ENCODE peak calls at places on chromosomes 12 and 14, in four cellular contexts. One of them, this sample, is unnamed. For H3K4me1, the result is how much of the 10 kb centered on the place peaks cover.

GRCh38 chr12:52872644-52873384 is 24.0 kb upstream of the KRT78 start:
- DNase-seq in right lobe of liver: no peak
- DNase-seq in GM12878: no peak
- DNase-seq in A549: no peak
- DNase-seq in this sample: no peak

GRCh38 chr12:26195641-26196423 is 459 bp downstream of the SSPN start:
- DNase-seq in right lobe of liver: no peak
- DNase-seq in GM12878: no peak
- DNase-seq in A549: peak
- DNase-seq in this sample: peak

GRCh38 chr14:74932401-74932901 is 9.4 kb upstream of the RPS6KL1 start:
- DNase-seq in right lobe of liver: no peak
- DNase-seq in GM12878: no peak
- DNase-seq in A549: no peak
- DNase-seq in this sample: no peak

GRCh38 chr12:103930787-103931536 is 752 bp downstream of the HSP90B1 start:
- DNase-seq in right lobe of liver: peak
- DNase-seq in GM12878: no peak
- DNase-seq in A549: no peak
- DNase-seq in this sample: no peak

GRCh38 chr12:66352197-66352596 is 49.9 kb downstream of the HELB start:
- DNase-seq in right lobe of liver: no peak
- DNase-seq in GM12878: no peak
- DNase-seq in A549: no peak
- DNase-seq in this sample: peak

GRCh38 chr12:122955151-122955550 is 11.1 kb downstream of the ABCB9 start:
- DNase-seq in right lobe of liver: no peak
- DNase-seq in GM12878: no peak
- DNase-seq in A549: no peak
- DNase-seq in this sample: no peak

GRCh38 chr14:56195727-56196126 is 77.5 kb downstream of the PELI2 start:
- DNase-seq in right lobe of liver: no peak
- DNase-seq in GM12878: peak
- DNase-seq in A549: no peak
- DNase-seq in this sample: no peak

GRCh38 chr12:79858518-79858917 is 76.4 kb downstream of the PPP1R12A start:
- DNase-seq in right lobe of liver: no peak
- DNase-seq in GM12878: no peak
- DNase-seq in A549: no peak
- DNase-seq in this sample: no peak

GRCh38 chr12:65535951-65536350 is 257.5 kb downstream of the MSRB3 start:
- DNase-seq in right lobe of liver: no peak
- DNase-seq in GM12878: no peak
- DNase-seq in A549: no peak
- DNase-seq in this sample: no peak

GRCh38 chr12:60216226-60216625 is 620.4 kb downstream of the SLC16A7 start:
- DNase-seq in right lobe of liver: no peak
- DNase-seq in GM12878: no peak
- DNase-seq in A549: no peak
- DNase-seq in this sample: no peak

GRCh38 chr14:93709249-93709648 is 79.0 kb downstream of the PRIMA1 start:
- DNase-seq in right lobe of liver: no peak
- DNase-seq in GM12878: no peak
- DNase-seq in A549: no peak
- DNase-seq in this sample: peak

GRCh38 chr12:39368891-39369290 is 74.0 kb downstream of the KIF21A start:
- DNase-seq in right lobe of liver: no peak
- DNase-seq in GM12878: no peak
- DNase-seq in A549: no peak
- DNase-seq in this sample: no peak

GRCh38 chr12:87720967-87721366 is 308.2 kb downstream of the C12orf50 start:
- DNase-seq in right lobe of liver: no peak
- DNase-seq in GM12878: no peak
- DNase-seq in A549: no peak
- DNase-seq in this sample: no peak

GRCh38 chr14:21252149-21252548 is 17.1 kb downstream of the HNRNPC start:
- DNase-seq in right lobe of liver: no peak
- DNase-seq in GM12878: no peak
- DNase-seq in A549: no peak
- DNase-seq in this sample: no peak
- H3K4me1 ChIP-seq in right lobe of liver: under half
- H3K4me1 ChIP-seq in GM12878: under half
- H3K4me1 ChIP-seq in A549: under half
- H3K4me1 ChIP-seq in this sample: under half

GRCh38 chr14:79448922-79449321 is 762.4 kb downstream of the DIO2 start:
- DNase-seq in right lobe of liver: no peak
- DNase-seq in GM12878: no peak
- DNase-seq in A549: no peak
- DNase-seq in this sample: no peak

DNA sequence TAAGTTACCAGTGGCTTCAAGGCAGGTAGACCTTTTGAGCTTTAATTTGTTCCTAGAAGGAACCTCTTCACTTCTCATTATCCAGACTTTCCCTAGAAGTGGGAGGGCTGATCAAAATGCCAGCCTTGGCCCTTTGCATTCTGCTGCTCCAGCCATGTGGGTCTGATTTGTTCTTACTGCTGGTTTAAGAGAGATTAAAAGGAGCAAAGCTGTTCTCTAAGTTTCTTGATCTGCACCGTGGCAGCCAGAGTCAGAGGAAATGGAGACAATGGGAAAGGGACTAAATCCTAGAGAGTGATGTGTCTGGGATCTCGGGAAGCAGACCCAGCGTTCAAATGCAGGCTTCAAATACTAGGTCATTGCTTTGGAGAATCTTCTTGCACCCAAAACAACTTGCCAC is 759.7 kb downstream of the DIO2 start:
- DNase-seq in right lobe of liver: no peak
- DNase-seq in GM12878: no peak
- DNase-seq in A549: no peak
- DNase-seq in this sample: no peak
- TF ChIP-seq CTCF in right lobe of liver: no peak
- TF ChIP-seq CTCF in GM12878: no peak
- TF ChIP-seq CTCF in A549: no peak
- TF ChIP-seq CTCF in this sample: no peak

GRCh38 chr12:10154145-10154496 is 17.8 kb downstream of the OLR1 start:
- DNase-seq in right lobe of liver: no peak
- DNase-seq in GM12878: no peak
- DNase-seq in A549: no peak
- DNase-seq in this sample: no peak
- H3K27ac ChIP-seq in right lobe of liver: no peak
- H3K27ac ChIP-seq in GM12878: no peak
- H3K27ac ChIP-seq in A549: peak
- H3K27ac ChIP-seq in this sample: no peak

GRCh38 chr14:69612014-69612758 is 790 bp downstream of the SUSD6 start:
- DNase-seq in right lobe of liver: peak
- DNase-seq in GM12878: no peak
- DNase-seq in A549: peak
- DNase-seq in this sample: peak
- H3K4me1 ChIP-seq in right lobe of liver: under half
- H3K4me1 ChIP-seq in GM12878: under half
- H3K4me1 ChIP-seq in A549: under half
- H3K4me1 ChIP-seq in this sample: under half

This sample was measured in endodermal cell.